ENCODE peak calls at places on chromosomes 12 and 14, in ten cellular contexts. J, W, Q, N, A, Z, S, M, L and C are unnamed samples.

GRCh38 chr14:61388173-61388975 is 67.0 kb downstream of the PRKCH start:
- DNase-seq in A (peak; percentile 13), Z (no peak), N (peak; percentile 29), M (no peak), L (peak; percentile 78), J (no peak), S (no peak), W (peak; percentile 21), Q (no peak), C (no peak)

GRCh38 chr14:99479160-99479902 is 1.3 kb downstream of the SETD3 start:
- DNase-seq in A (peak; percentile 16), Q (peak; percentile 22), J (no peak), M (no peak), W (no peak), N (peak; percentile 10), L (no peak), Z (no peak), S (peak; percentile 16), C (no peak)

GRCh38 chr12:116853507-116853906 is 27.7 kb downstream of the HRK start:
- DNase-seq in N (no peak), Q (no peak), A (no peak), M (no peak), W (no peak), Z (no peak), L (no peak), J (no peak), S (no peak), C (no peak)

GRCh38 chr14:68979722-68980552 is 835 bp upstream of the ACTN1 start:
- DNase-seq in M (no peak), W (no peak), Q (no peak), S (peak; percentile 63), L (no peak), J (peak; percentile 43), N (no peak), Z (no peak), A (no peak), C (no peak)

GRCh38 chr14:36848213-36848612 is 186.6 kb downstream of the PAX9 start:
- DNase-seq in A (no peak), L (no peak), Z (no peak), J (no peak), S (no peak), M (no peak), Q (no peak), N (no peak), W (no peak), C (no peak)

GRCh38 chr14:75125617-75126016 is 1.2 kb downstream of the NEK9 start:
- DNase-seq in Q (peak; percentile 74), M (no peak), S (peak; percentile 85), A (peak; percentile 70), L (no peak), J (no peak), W (no peak), Z (no peak), N (peak; percentile 76), C (no peak)

GRCh38 chr12:118429703-118430383 is 53.5 kb downstream of the SUDS3 start:
- DNase-seq in J (no peak), S (no peak), N (no peak), Z (no peak), M (no peak), A (no peak), L (no peak), W (no peak), Q (no peak), C (no peak)

GRCh38 chr12:118633071-118633470 is 256.7 kb downstream of the SUDS3 start:
- DNase-seq in A (no peak), S (no peak), N (no peak), L (no peak), Z (no peak), J (no peak), W (no peak), M (no peak), Q (no peak), C (no peak)

GRCh38 chr14:82420874-82421273 is 887.2 kb upstream of the SEL1L start:
- DNase-seq in S (no peak), J (no peak), A (no peak), Q (no peak), M (no peak), L (no peak), Z (no peak), N (no peak), W (no peak), C (no peak)

GRCh38 chr14:26935733-26936132 is 337.9 kb upstream of the NOVA1 start:
- DNase-seq in M (no peak), J (no peak), A (no peak), N (no peak), W (no peak), S (no peak), L (no peak), Z (no peak), Q (no peak), C (no peak)

GRCh38 chr12:90390947-90391346 is 564.0 kb downstream of the CCER1 start:
- DNase-seq in L (no peak), S (no peak), N (no peak), W (no peak), Q (peak; percentile 49), M (no peak), A (peak; percentile 1), Z (no peak), J (no peak), C (no peak)

GRCh38 chr12:32083489-32083888 is 23.2 kb upstream of the BICD1 start:
- DNase-seq in A (peak; percentile 72), Q (peak; percentile 64), J (no peak), N (peak; percentile 73), L (no peak), W (no peak), S (peak; percentile 80), M (no peak), Z (no peak), C (no peak)

GRCh38 chr14:55366271-55366670 is 45.4 kb downstream of the ATG14 start:
- DNase-seq in A (no peak), S (peak; percentile 85), W (no peak), L (no peak), M (no peak), N (peak; percentile 19), Q (peak; percentile 68), J (no peak), Z (no peak), C (no peak)

GRCh38 chr14:37401093-37401492 is 194.0 kb downstream of the FOXA1 start:
- DNase-seq in Q (no peak), N (no peak), J (no peak), Z (no peak), L (no peak), M (no peak), S (no peak), W (no peak), A (no peak), C (no peak)

GRCh38 chr12:124786065-124786964 is 77.3 kb downstream of the SCARB1 start:
- DNase-seq in W (peak; percentile 89), Z (peak; percentile 75), N (peak; percentile 92), A (peak; percentile 94), J (peak; percentile 77), M (no peak), S (peak; percentile 91), L (no peak), Q (peak; percentile 92), C (no peak)

GRCh38 chr14:67187210-67187609 is 2.0 kb upstream of the GARIN2 start:
- DNase-seq in W (peak; percentile 80), J (peak; percentile 21), Z (no peak), N (peak; percentile 60), S (peak; percentile 89), Q (peak; percentile 63), A (peak; percentile 44), L (no peak), M (no peak), C (no peak)

GRCh38 chr12:52924764-52925716 is 20.2 kb upstream of the KRT8 start:
- DNase-seq in N (peak; percentile 91), L (no peak), Q (peak; percentile 12), M (no peak), W (no peak), Z (no peak), S (peak; percentile 93), J (no peak), A (peak; percentile 89), C (no peak)

GRCh38 chr12:51386361-51386760 is 4.8 kb downstream of the GALNT6 start:
- DNase-seq in Z (no peak), Q (no peak), J (no peak), A (no peak), M (no peak), N (no peak), L (no peak), W (no peak), S (no peak), C (no peak)

GRCh38 chr12:81224626-81225025 is 146.7 kb downstream of the ACSS3 start:
- DNase-seq in L (no peak), S (no peak), N (no peak), J (no peak), M (no peak), Q (no peak), W (no peak), A (no peak), Z (no peak), C (no peak)

GRCh38 chr14:65304239-65304638 is 108.3 kb upstream of the FUT8 start:
- DNase-seq in L (no peak), Q (no peak), A (no peak), S (no peak), N (no peak), J (no peak), W (no peak), Z (no peak), M (no peak), C (no peak)

GRCh38 chr14:105878125-105878524 is 351.7 kb downstream of the TMEM121 start:
- DNase-seq in W (no peak), N (no peak), Q (no peak), M (no peak), S (no peak), L (no peak), Z (no peak), A (no peak), J (no peak), C (peak; percentile 8)

GRCh38 chr12:115710104-115710564 is 567.4 kb downstream of the MED13L start:
- DNase-seq in L (no peak), A (peak; percentile 49), W (peak; percentile 89), Z (peak; percentile 24), Q (peak; percentile 74), S (peak; percentile 63), M (no peak), N (peak; percentile 64), J (no peak), C (no peak)

GRCh38 chr14:81337073-81337472 is 63.1 kb downstream of the STON2 start:
- DNase-seq in Z (no peak), J (no peak), M (no peak), S (no peak), W (no peak), N (no peak), Q (no peak), L (no peak), A (no peak), C (no peak)

GRCh38 chr14:22231022-22231421 is 358.0 kb downstream of the DAD1 start:
- DNase-seq in Q (no peak), J (no peak), S (no peak), Z (no peak), W (no peak), N (no peak), L (peak; percentile 15), A (no peak), M (no peak), C (no peak)

GRCh38 chr12:109439181-109439580 is 37.9 kb downstream of the KCTD10 start:
- DNase-seq in Q (no peak), J (no peak), N (no peak), M (no peak), S (no peak), L (no peak), W (no peak), A (no peak), Z (no peak), C (no peak)

GRCh38 chr14:55957950-55958349 is 160.3 kb upstream of the PELI2 start:
- DNase-seq in Q (no peak), W (no peak), A (no peak), L (no peak), N (no peak), J (no peak), Z (no peak), M (no peak), S (no peak), C (no peak)

GRCh38 chr14:94062344-94062904 is 18.6 kb downstream of the DDX24 start:
- DNase-seq in L (no peak), S (peak; percentile 64), W (no peak), Z (no peak), M (no peak), J (no peak), N (peak; percentile 31), Q (no peak), A (no peak), C (no peak)

GRCh38 chr12:16245199-16245598 is 32.3 kb downstream of the SLC15A5 start:
- DNase-seq in Q (no peak), N (no peak), M (no peak), L (no peak), A (no peak), W (no peak), S (no peak), Z (no peak), J (no peak), C (no peak)